ENCODE peak calls at places on chromosomes 6 and 20, in four cellular contexts. One of them, this sample, is unnamed.

GRCh38 chr20:4956200-4956810 is 45.0 kb downstream of the SLC23A2 start:
- DNase-seq in HepG2: peak; percentile 76
- DNase-seq in K562: peak; percentile 32
- DNase-seq in GM12878: no peak
- DNase-seq in this sample: no peak

GRCh38 chr20:1841554-1842140 is 53.6 kb upstream of the SIRPA start:
- DNase-seq in HepG2: no peak
- DNase-seq in K562: no peak
- DNase-seq in GM12878: no peak
- DNase-seq in this sample: no peak

GRCh38 chr6:160996316-160996715 is 4.7 kb downstream of the MAP3K4 start:
- DNase-seq in HepG2: no peak
- DNase-seq in K562: no peak
- DNase-seq in GM12878: no peak
- DNase-seq in this sample: no peak

GRCh38 chr20:48760403-48760889 is 67.4 kb downstream of the PREX1 start:
- DNase-seq in HepG2: no peak
- DNase-seq in K562: no peak
- DNase-seq in GM12878: no peak
- DNase-seq in this sample: no peak

GRCh38 chr20:8509809-8510208 is 377.7 kb downstream of the PLCB1 start:
- DNase-seq in HepG2: no peak
- DNase-seq in K562: no peak
- DNase-seq in GM12878: no peak
- DNase-seq in this sample: no peak

GRCh38 chr6:153208706-153209105 is 77.6 kb upstream of the RGS17 start:
- DNase-seq in HepG2: no peak
- DNase-seq in K562: no peak
- DNase-seq in GM12878: no peak
- DNase-seq in this sample: no peak

GRCh38 chr6:107600111-107600510 is 110.2 kb downstream of the SOBP start:
- DNase-seq in HepG2: no peak
- DNase-seq in K562: no peak
- DNase-seq in GM12878: no peak
- DNase-seq in this sample: peak; percentile 53

GRCh38 chr6:138833819-138834539 is 38.1 kb downstream of the ECT2L start:
- DNase-seq in HepG2: no peak
- DNase-seq in K562: no peak
- DNase-seq in GM12878: no peak
- DNase-seq in this sample: no peak

GRCh38 chr6:11404081-11404480 is 133.5 kb upstream of the TMEM170B start:
- DNase-seq in HepG2: no peak
- DNase-seq in K562: no peak
- DNase-seq in GM12878: no peak
- DNase-seq in this sample: no peak

GRCh38 chr6:9540534-9541126 is 874.2 kb downstream of the TFAP2A start:
- DNase-seq in HepG2: peak; percentile 20
- DNase-seq in K562: peak; percentile 49
- DNase-seq in GM12878: no peak
- DNase-seq in this sample: no peak

GRCh38 chr20:31841928-31842327 is 3.5 kb downstream of the FOXS1 start:
- DNase-seq in HepG2: peak; percentile 38
- DNase-seq in K562: peak; percentile 75
- DNase-seq in GM12878: no peak
- DNase-seq in this sample: no peak

GRCh38 chr6:147479857-147480256 is 28.6 kb upstream of the SAMD5 start:
- DNase-seq in HepG2: no peak
- DNase-seq in K562: no peak
- DNase-seq in GM12878: no peak
- DNase-seq in this sample: no peak

GRCh38 chr20:34553366-34553867 is 5.1 kb upstream of the MAP1LC3A start:
- DNase-seq in HepG2: no peak
- DNase-seq in K562: no peak
- DNase-seq in GM12878: no peak
- DNase-seq in this sample: no peak

GRCh38 chr20:44746367-44747165 is 901 bp downstream of the KCNK15 start:
- DNase-seq in HepG2: no peak
- DNase-seq in K562: no peak
- DNase-seq in GM12878: no peak
- DNase-seq in this sample: no peak
- TF ChIP-seq CREM in HepG2: no peak
- TF ChIP-seq CREM in K562: no peak
- TF ChIP-seq CREM in GM12878: no peak
- TF ChIP-seq CREM in this sample: no peak

DNA sequence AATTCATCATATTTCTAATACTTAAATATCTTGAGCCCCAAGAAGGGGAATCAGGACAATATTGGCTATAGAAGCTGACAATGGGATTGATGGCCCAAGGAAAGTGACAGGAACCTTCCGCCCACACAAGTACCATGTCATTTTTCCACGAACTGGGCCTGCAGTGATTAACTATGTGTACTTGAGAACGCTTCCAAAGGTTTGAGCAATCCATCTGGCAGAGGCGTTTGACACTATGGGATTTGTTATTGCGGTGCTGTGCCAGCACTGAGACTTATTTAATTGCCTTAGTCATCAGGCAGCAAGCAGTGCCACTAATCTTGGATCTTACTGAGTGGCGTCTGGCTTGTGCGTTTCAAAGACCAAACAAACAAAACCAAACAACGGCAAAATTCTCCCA is 135.6 kb upstream of the UST start:
- DNase-seq in HepG2: no peak
- DNase-seq in K562: no peak
- DNase-seq in GM12878: no peak
- DNase-seq in this sample: no peak
- TF ChIP-seq CREM in HepG2: no peak
- TF ChIP-seq CREM in K562: no peak
- TF ChIP-seq CREM in GM12878: no peak
- TF ChIP-seq CREM in this sample: no peak

GRCh38 chr6:154488276-154488627 is 22.2 kb downstream of the CNKSR3 start:
- DNase-seq in HepG2: no peak
- DNase-seq in K562: no peak
- DNase-seq in GM12878: no peak
- DNase-seq in this sample: no peak
- TF ChIP-seq CREM in HepG2: no peak
- TF ChIP-seq CREM in K562: no peak
- TF ChIP-seq CREM in GM12878: no peak
- TF ChIP-seq CREM in this sample: no peak

GRCh38 chr6:45650527-45651135 is 272.9 kb upstream of the SUPT3H start:
- DNase-seq in HepG2: no peak
- DNase-seq in K562: no peak
- DNase-seq in GM12878: no peak
- DNase-seq in this sample: no peak
- TF ChIP-seq CREM in HepG2: no peak
- TF ChIP-seq CREM in K562: no peak
- TF ChIP-seq CREM in GM12878: no peak
- TF ChIP-seq CREM in this sample: no peak

This sample was measured in WTC11.